ENCODE peak calls at places on chromosomes 3 and 15, in eight cellular contexts. C is HCT116, X is epithelial cell of esophagus, F is foreskin fibroblast, D is fibroblast of villous mesenchyme, V is stomach, M is coronary artery, G is CD14-positive monocyte. E is an unnamed sample.

GRCh38 chr3:104392327-104392726 is 974.4 kb upstream of the ALCAM start:
- DNase-seq in C (no peak), F (no peak), G (no peak), X (no peak), D (no peak), M (no peak), V (no peak), E (no peak)

GRCh38 chr3:126552688-126553283 is 5.9 kb downstream of the C3orf22 start:
- DNase-seq in V (peak), C (no peak), D (no peak), X (no peak), M (peak), F (no peak), G (no peak), E (no peak)

GRCh38 chr3:4738737-4739274 is 240.4 kb upstream of the BHLHE40 start:
- DNase-seq in M (no peak), F (no peak), V (no peak), D (no peak), X (peak), C (no peak), G (peak), E (no peak)

GRCh38 chr3:58144478-58145142 is 66.2 kb downstream of the DNASE1L3 start:
- DNase-seq in X (no peak), F (no peak), M (no peak), G (no peak), D (no peak), V (no peak), C (no peak), E (no peak)

GRCh38 chr3:187744169-187745151 is 808 bp downstream of the BCL6 start:
- DNase-seq in X (peak), C (no peak), F (no peak), D (peak), G (no peak), M (no peak), V (peak), E (no peak)

GRCh38 chr3:60742606-60743145 is 508.6 kb downstream of the FHIT start:
- DNase-seq in D (no peak), C (no peak), M (no peak), F (no peak), V (no peak), G (no peak), X (peak), E (no peak)

GRCh38 chr15:78796510-78796909 is 14.8 kb downstream of the ADAMTS7 start:
- DNase-seq in G (no peak), M (no peak), V (no peak), C (no peak), D (no peak), F (no peak), X (no peak), E (no peak)

GRCh38 chr15:40367038-40367672 is 9.1 kb downstream of the DISP2 start:
- DNase-seq in X (no peak), M (no peak), C (no peak), V (peak), G (no peak), F (no peak), D (no peak), E (no peak)

GRCh38 chr3:8888296-8888915 is 74.9 kb downstream of the RAD18 start:
- DNase-seq in C (no peak), G (no peak), D (peak), M (no peak), V (no peak), F (peak), X (no peak), E (no peak)

GRCh38 chr3:29240248-29240647 is 40.6 kb upstream of the RBMS3 start:
- DNase-seq in V (no peak), M (no peak), C (no peak), G (no peak), X (peak), D (peak), F (peak), E (no peak)

GRCh38 chr3:13891492-13892073 is 11.7 kb upstream of the WNT7A start:
- DNase-seq in M (no peak), C (no peak), D (no peak), X (peak), V (no peak), G (no peak), F (no peak), E (peak)

GRCh38 chr15:22979069-22979698 is 984 bp downstream of the CYFIP1 start:
- DNase-seq in G (no peak), C (no peak), D (peak), V (peak), F (no peak), X (peak), M (no peak), E (peak)

GRCh38 chr15:101795455-101795854 is 7.9 kb upstream of the OR4F6 start:
- DNase-seq in X (peak), D (peak), V (no peak), C (no peak), G (no peak), M (no peak), F (peak), E (no peak)

GRCh38 chr15:80999623-81000036 is 1.1 kb upstream of the TLNRD1 start:
- DNase-seq in X (peak), F (no peak), C (peak), D (no peak), G (no peak), M (no peak), V (peak), E (peak)

GRCh38 chr3:100257601-100258000 is 3.2 kb upstream of the TBC1D23 start:
- DNase-seq in C (no peak), G (no peak), F (peak), V (no peak), M (no peak), X (peak), D (peak), E (no peak)

GRCh38 chr3:12910356-12911099 is 69.2 kb upstream of the RPL32 start:
- DNase-seq in X (no peak), F (no peak), M (no peak), G (no peak), V (no peak), C (no peak), D (no peak), E (no peak)

GRCh38 chr3:46943237-46944187 is 33.0 kb downstream of the CCDC12 start:
- DNase-seq in D (no peak), C (peak), M (no peak), G (no peak), V (peak), F (no peak), X (peak), E (no peak)

GRCh38 chr15:83012038-83012490 is 625 bp upstream of the C15orf40 start:
- DNase-seq in M (no peak), D (peak), C (no peak), G (no peak), V (no peak), X (no peak), F (no peak), E (no peak)

GRCh38 chr3:144390786-144391185 is 419.2 kb downstream of the DIPK2A start:
- DNase-seq in M (no peak), C (no peak), D (no peak), V (no peak), X (no peak), G (no peak), F (no peak), E (no peak)

GRCh38 chr3:65732060-65732933 is 306.4 kb downstream of the MAGI1 start:
- DNase-seq in V (no peak), M (no peak), X (peak), G (no peak), C (peak), F (peak), D (peak), E (peak)

GRCh38 chr15:40930430-40931299 is 1.5 kb downstream of the DLL4 start:
- DNase-seq in G (no peak), X (peak), C (peak), D (peak), V (no peak), M (no peak), F (no peak), E (peak)

GRCh38 chr3:33184863-33185262 is 33.7 kb downstream of the SUSD5 start:
- DNase-seq in C (no peak), F (no peak), X (no peak), D (no peak), M (no peak), G (no peak), V (no peak), E (no peak)

GRCh38 chr3:59451041-59451763 is 401.4 kb upstream of the CFAP20DC start:
- DNase-seq in G (no peak), F (no peak), X (peak), V (no peak), M (no peak), C (no peak), D (no peak), E (peak)

GRCh38 chr3:118618247-118619040 is 416.2 kb downstream of the IGSF11 start:
- DNase-seq in X (peak), F (no peak), G (no peak), V (no peak), M (no peak), D (no peak), C (no peak), E (no peak)

GRCh38 chr3:50205719-50206276 is 727 bp downstream of the SLC38A3 start:
- DNase-seq in D (no peak), C (peak), X (peak), V (peak), F (no peak), G (no peak), M (no peak), E (no peak)

GRCh38 chr3:152832046-152832445 is 2.9 kb upstream of the P2RY1 start:
- DNase-seq in X (no peak), C (no peak), D (no peak), F (no peak), G (no peak), M (no peak), V (no peak), E (no peak)

GRCh38 chr3:152834354-152835310 is at the start of gene P2RY1:
- DNase-seq in X (peak), V (peak), G (peak), F (peak), C (peak), M (peak), D (peak), E (peak)

GRCh38 chr3:152836269-152836668 is 1.3 kb downstream of the P2RY1 start:
- DNase-seq in D (no peak), C (no peak), X (no peak), F (no peak), V (no peak), G (no peak), M (no peak), E (no peak)

GRCh38 chr3:152833089-152833488 is 1.8 kb upstream of the P2RY1 start:
- DNase-seq in C (no peak), V (no peak), D (no peak), G (no peak), F (no peak), X (no peak), M (no peak), E (no peak)

DNA sequence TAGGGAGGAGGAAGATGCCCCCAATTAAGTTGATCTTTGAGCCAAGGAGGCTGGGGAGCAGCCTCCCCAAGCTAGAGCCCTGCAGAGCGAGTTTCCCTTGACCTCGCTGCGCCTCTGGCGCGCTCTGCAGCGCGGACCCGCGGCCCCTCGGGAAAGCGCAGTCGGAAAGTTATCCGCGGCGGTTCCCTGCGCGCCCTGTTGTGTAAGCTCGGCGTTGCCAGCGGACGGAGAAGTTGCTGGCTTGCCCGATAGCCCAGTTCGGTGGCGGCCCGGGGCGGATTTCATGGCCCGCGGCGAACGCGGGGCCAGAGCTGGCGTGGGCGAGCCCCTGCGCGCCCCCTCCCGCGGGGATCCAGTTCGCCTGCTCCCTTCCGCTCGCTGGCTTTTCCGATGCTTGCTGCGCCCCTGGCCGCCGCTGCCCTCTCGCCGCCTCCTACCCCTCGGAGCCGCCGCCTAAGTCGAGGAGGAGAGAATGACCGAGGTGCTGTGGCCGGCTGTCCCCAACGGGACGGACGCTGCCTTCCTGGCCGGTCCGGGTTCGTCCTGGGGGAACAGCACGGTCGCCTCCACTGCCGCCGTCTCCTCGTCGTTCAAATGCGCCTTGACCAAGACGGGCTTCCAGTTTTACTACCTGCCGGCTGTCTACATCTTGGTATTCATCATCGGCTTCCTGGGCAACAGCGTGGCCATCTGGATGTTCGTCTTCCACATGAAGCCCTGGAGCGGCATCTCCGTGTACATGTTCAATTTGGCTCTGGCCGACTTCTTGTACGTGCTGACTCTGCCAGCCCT is 576 bp downstream of the P2RY1 start:
- DNase-seq in V (peak), G (peak), C (no peak), M (peak), D (peak), X (peak), F (peak), E (peak)
- TF ChIP-seq CTCF in V (no peak), G (peak), C (peak), M (no peak), D (no peak), X (peak), F (no peak), E (no peak)

DNA sequence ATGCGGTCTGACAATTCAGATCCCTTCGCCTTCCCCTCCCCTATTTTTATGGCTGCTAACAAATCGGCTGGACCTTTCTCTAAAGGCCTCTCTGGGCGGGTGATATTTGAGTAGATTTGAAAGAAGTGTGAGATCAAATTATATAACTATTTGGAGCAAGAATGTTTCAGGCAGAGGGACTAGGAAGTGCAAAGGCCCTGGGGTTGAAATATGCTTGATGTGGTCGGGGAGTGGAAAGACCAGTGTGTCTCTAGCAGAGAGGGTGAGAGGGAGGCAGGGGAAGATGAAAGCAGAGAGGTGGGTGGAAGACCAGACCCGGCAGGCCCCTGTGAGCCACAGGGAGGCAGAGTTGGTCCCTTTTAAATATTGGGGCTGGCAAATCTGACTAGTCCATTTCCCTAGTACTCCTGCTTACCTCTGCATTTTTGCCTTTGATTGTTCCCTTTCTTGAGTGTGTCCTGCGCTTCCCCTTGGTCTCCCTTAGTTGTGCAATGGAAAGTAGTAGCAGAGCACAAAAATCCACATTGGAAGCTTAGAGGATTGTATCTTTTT is 32.3 kb downstream of the SLCO3A1 start:
- DNase-seq in C (no peak), D (no peak), F (no peak), G (no peak), M (no peak), V (no peak), X (no peak), E (no peak)
- TF ChIP-seq CTCF in C (peak), D (no peak), F (no peak), G (peak), M (no peak), V (no peak), X (no peak), E (no peak)

GRCh38 chr3:110650752-110651151 is 420.9 kb upstream of the NECTIN3 start:
- DNase-seq in M (no peak), D (peak), C (no peak), F (no peak), G (no peak), V (no peak), X (no peak), E (no peak)

GRCh38 chr3:110656394-110656793 is 415.2 kb upstream of the NECTIN3 start:
- DNase-seq in F (no peak), V (no peak), C (no peak), D (peak), G (no peak), X (no peak), M (no peak), E (no peak)

GRCh38 chr3:110654820-110655522 is 416.6 kb upstream of the NECTIN3 start:
- DNase-seq in X (no peak), G (no peak), M (no peak), F (no peak), C (no peak), D (no peak), V (no peak), E (no peak)
- TF ChIP-seq CTCF in X (no peak), G (no peak), M (no peak), F (no peak), C (no peak), D (no peak), V (no peak), E (no peak)

GRCh38 chr3:70049761-70050160 is 50.2 kb downstream of the SAMMSON start:
- DNase-seq in G (no peak), M (no peak), X (peak), D (peak), V (no peak), F (peak), C (no peak), E (no peak)
- TF ChIP-seq CTCF in G (no peak), M (no peak), X (no peak), D (no peak), V (no peak), F (no peak), C (no peak), E (no peak)

GRCh38 chr3:90092994-90093393 is 985.6 kb downstream of the EPHA3 start:
- DNase-seq in F (peak), V (no peak), C (no peak), M (no peak), D (peak), G (no peak), X (peak), E (no peak)
- TF ChIP-seq CTCF in F (peak), V (no peak), C (peak), M (peak), D (peak), G (no peak), X (peak), E (no peak)

GRCh38 chr3:139523166-139523565 is 16.4 kb downstream of the RBP1 start:
- DNase-seq in X (no peak), C (no peak), G (no peak), V (no peak), F (no peak), D (no peak), M (peak), E (no peak)

GRCh38 chr3:139523718-139524117 is 15.8 kb downstream of the RBP1 start:
- DNase-seq in X (no peak), F (no peak), M (peak), G (no peak), D (no peak), C (no peak), V (no peak), E (no peak)

GRCh38 chr3:139521811-139522210 is 17.7 kb downstream of the RBP1 start:
- DNase-seq in X (no peak), D (no peak), V (no peak), M (peak), G (no peak), F (no peak), C (no peak), E (no peak)

GRCh38 chr3:139521144-139521543 is 18.4 kb downstream of the RBP1 start:
- DNase-seq in M (no peak), G (no peak), F (no peak), D (no peak), X (no peak), V (no peak), C (no peak), E (no peak)

DNA sequence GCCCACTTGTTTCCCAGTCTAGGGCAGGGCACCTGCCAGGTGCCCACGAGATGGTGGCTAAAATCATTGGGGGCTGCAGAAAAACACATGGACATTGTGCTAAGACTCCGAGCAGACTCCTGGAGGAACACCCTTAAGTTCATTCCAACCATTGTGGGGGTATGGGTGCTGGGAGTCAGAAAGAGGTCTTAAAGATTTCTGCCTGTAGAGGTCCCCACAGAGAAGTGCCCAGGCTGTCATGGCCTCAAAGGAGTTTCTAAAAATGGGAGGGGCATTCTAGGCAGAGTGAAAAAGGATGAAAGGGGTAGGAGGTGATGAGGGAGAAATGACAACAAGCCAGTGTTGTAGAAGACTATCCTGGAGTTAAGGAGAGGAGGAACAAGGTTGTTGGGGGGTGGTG is 17.1 kb downstream of the RBP1 start:
- DNase-seq in X (no peak), D (peak), G (no peak), C (no peak), M (peak), F (no peak), V (no peak), E (no peak)
- TF ChIP-seq CTCF in X (no peak), D (peak), G (no peak), C (peak), M (no peak), F (no peak), V (no peak), E (no peak)

DNA sequence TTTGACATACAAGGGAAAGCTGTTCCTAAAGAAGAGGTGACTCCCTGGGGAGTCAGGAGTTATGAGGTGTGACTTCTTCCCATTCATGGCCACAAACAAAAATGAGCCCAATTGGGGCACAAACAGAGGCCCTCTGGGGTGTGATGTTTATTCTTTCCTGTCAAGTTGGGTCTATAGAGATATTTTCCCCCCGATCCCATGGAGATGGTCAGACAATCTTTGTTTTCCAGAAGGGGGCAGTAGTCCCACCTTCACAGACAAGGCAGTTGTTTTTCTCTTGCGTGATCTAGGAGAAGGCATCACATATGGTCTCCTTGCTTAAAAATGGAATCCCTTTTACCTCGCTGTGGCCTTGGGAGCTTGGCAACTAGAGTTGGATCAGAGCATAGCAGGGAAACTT is 110.3 kb downstream of the MFSD1 start:
- DNase-seq in X (no peak), M (no peak), V (no peak), C (no peak), G (no peak), F (no peak), D (no peak), E (no peak)
- TF ChIP-seq CTCF in X (no peak), M (no peak), V (no peak), C (peak), G (no peak), F (no peak), D (no peak), E (no peak)

DNA sequence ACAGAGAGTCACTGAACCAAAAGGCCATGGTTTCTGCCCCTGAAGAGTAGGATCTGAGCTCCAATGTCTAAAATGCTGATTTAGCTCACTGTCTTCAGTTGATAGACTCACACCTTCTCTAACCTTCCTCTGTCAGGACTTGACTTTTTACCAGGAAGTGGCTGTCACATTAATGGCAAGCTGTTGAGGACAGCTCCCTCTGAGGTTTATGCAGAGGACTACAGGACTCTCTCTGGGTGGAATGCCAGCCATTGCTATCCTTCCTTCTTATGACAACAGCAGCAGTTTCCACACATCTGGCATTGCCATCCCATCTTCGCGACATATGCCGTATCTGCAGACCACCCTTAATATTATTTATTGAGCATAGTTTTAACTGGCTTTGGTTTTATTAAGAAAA is 103.8 kb upstream of the PRICKLE2 start:
- DNase-seq in G (no peak), C (no peak), V (no peak), F (no peak), D (no peak), M (no peak), X (peak), E (no peak)
- TF ChIP-seq CTCF in G (no peak), C (no peak), V (no peak), F (no peak), D (peak), M (no peak), X (peak), E (no peak)